ENCODE peak calls at places on chromosomes 6 and 20, in seven cellular contexts. D is choroid plexus epithelial cell; G is T-cell; U is CD14-positive monocyte; E is NCI-H1092; H is nucleus accumbens; J is stimulated activated CD4-positive, alpha-beta T cell treated with anti-CD3 and anti-CD28 coated beads, Interleukin-1b, Interleukin-23, amount 100 ng/mL, for 1 hour. X is an unnamed sample.

GRCh38 chr6:30450908-30451818 is 38.1 kb upstream of the HLA-E start:
- DNase-seq in H (no peak), D (peak; percentile 83), U (peak; percentile 47), E (no peak), G (peak; percentile 53), J (no peak), X (peak; percentile 92)

GRCh38 chr6:35553309-35553708 is 40.6 kb upstream of the TULP1 start:
- DNase-seq in H (no peak), G (no peak), E (no peak), J (no peak), U (no peak), D (no peak), X (no peak)

GRCh38 chr20:40090236-40090635 is 598.8 kb downstream of the MAFB start:
- DNase-seq in H (no peak), E (no peak), D (no peak), U (no peak), J (no peak), G (no peak), X (no peak)

GRCh38 chr6:36616888-36617521 is 22.8 kb downstream of the SRSF3 start:
- DNase-seq in E (peak; percentile 82), D (no peak), J (no peak), U (peak; percentile 41), G (no peak), H (no peak), X (no peak)

GRCh38 chr20:19070681-19071441 is 141.6 kb upstream of the SLC24A3 start:
- DNase-seq in G (no peak), D (no peak), H (no peak), U (no peak), J (no peak), E (no peak), X (no peak)

GRCh38 chr6:137692806-137693205 is 174.3 kb upstream of the TNFAIP3 start:
- DNase-seq in H (no peak), E (no peak), J (no peak), D (no peak), G (no peak), U (no peak), X (no peak)

GRCh38 chr20:40689100-40689942 is at the start of gene MAFB:
- DNase-seq in E (peak; percentile 76), D (peak; percentile 96), G (peak; percentile 24), H (peak; percentile 93), J (no peak), U (peak; percentile 93), X (no peak)

GRCh38 chr20:46803446-46804020 is 91.1 kb upstream of the EYA2 start:
- DNase-seq in U (no peak), G (no peak), J (no peak), E (no peak), H (no peak), D (no peak), X (no peak)

GRCh38 chr20:49475979-49476378 is 6.5 kb downstream of the KCNB1 start:
- DNase-seq in D (no peak), E (no peak), U (no peak), H (no peak), J (no peak), G (no peak), X (no peak)

GRCh38 chr6:166786704-166787293 is 159.7 kb upstream of the RPS6KA2 start:
- DNase-seq in H (no peak), D (peak; percentile 82), G (no peak), U (no peak), J (no peak), E (peak; percentile 82), X (no peak)

X was measured in SIG-M5.